ENCODE peak calls at places on chromosomes 13 and 19, in nine cellular contexts. W is MM.1S; O is H1; X is right lobe of liver; H is dorsolateral prefrontal cortex; N is DND-41; V is thoracic aorta; B is CD8-positive, alpha-beta T cell; C is left ventricle myocardium inferior. T is an unnamed sample.

GRCh38 chr13:26062853-26063444 is 11.1 kb upstream of the SHISA2 start:
- DNase-seq in W (peak; percentile 44), O (no peak), X (no peak), H (no peak), N (peak; percentile 72), V (no peak), B (peak; percentile 54), C (no peak), T (no peak)

GRCh38 chr19:13053761-13054604 is 48.7 kb downstream of the LYL1 start:
- DNase-seq in W (no peak), O (no peak), X (peak; percentile 72), H (no peak), N (no peak), V (no peak), B (no peak), C (peak; percentile 93), T (peak; percentile 83)

GRCh38 chr13:36101157-36101556 is 30.0 kb downstream of the DCLK1 start:
- DNase-seq in W (no peak), O (no peak), X (no peak), H (no peak), N (no peak), V (no peak), B (no peak), C (no peak), T (no peak)

GRCh38 chr13:35767256-35767981 is 290.9 kb upstream of the MAB21L1 start:
- DNase-seq in W (no peak), O (no peak), X (no peak), H (no peak), N (no peak), V (no peak), B (no peak), C (no peak), T (no peak)

GRCh38 chr13:107669356-107669755 is 546.0 kb downstream of the LIG4 start:
- DNase-seq in W (no peak), O (no peak), X (no peak), H (no peak), N (no peak), V (no peak), B (no peak), C (no peak), T (no peak)

GRCh38 chr13:94901070-94901469 is 188.7 kb upstream of the SOX21 start:
- DNase-seq in W (no peak), O (no peak), X (no peak), H (no peak), N (no peak), V (no peak), B (no peak), C (no peak), T (no peak)

GRCh38 chr13:33744589-33745369 is 73.2 kb upstream of the RFC3 start:
- DNase-seq in W (no peak), O (no peak), X (no peak), H (no peak), N (no peak), V (no peak), B (no peak), C (no peak), T (no peak)

GRCh38 chr13:85236431-85236830 is 562.8 kb downstream of the SLITRK6 start:
- DNase-seq in W (no peak), O (no peak), X (no peak), H (no peak), N (no peak), V (no peak), B (no peak), C (no peak), T (no peak)

GRCh38 chr19:5314012-5314906 is 26.4 kb downstream of the PTPRS start:
- DNase-seq in W (no peak), O (no peak), X (no peak), H (no peak), N (no peak), V (no peak), B (no peak), C (no peak), T (no peak)

GRCh38 chr19:18414504-18415176 is 4.6 kb upstream of the SSBP4 start:
- DNase-seq in W (no peak), O (no peak), X (peak; percentile 86), H (no peak), N (no peak), V (no peak), B (no peak), C (peak; percentile 31), T (no peak)

GRCh38 chr19:720691-721160 is 12.0 kb downstream of the PALM start:
- DNase-seq in W (no peak), O (peak; percentile 68), X (no peak), H (peak; percentile 71), N (no peak), V (no peak), B (no peak), C (no peak), T (peak; percentile 84)

GRCh38 chr19:12840091-12841079 is 2.1 kb downstream of the MAST1 start:
- DNase-seq in W (peak; percentile 31), O (peak; percentile 100), X (no peak), H (peak; percentile 82), N (peak; percentile 44), V (no peak), B (no peak), C (peak; percentile 25), T (no peak)

GRCh38 chr19:51799311-51799997 is 4.5 kb downstream of the FPR3 start:
- DNase-seq in W (no peak), O (no peak), X (peak; percentile 75), H (peak; percentile 85), N (no peak), V (peak; percentile 71), B (no peak), C (peak; percentile 89), T (peak; percentile 67)

GRCh38 chr19:17582613-17583012 is 27.2 kb downstream of the COLGALT1 start:
- DNase-seq in W (no peak), O (no peak), X (no peak), H (no peak), N (no peak), V (no peak), B (no peak), C (no peak), T (no peak)

GRCh38 chr19:11018743-11019142 is 57.9 kb downstream of the SMARCA4 start:
- DNase-seq in W (no peak), O (no peak), X (no peak), H (no peak), N (no peak), V (no peak), B (no peak), C (no peak), T (no peak)

GRCh38 chr13:97621025-97621424 is 187.1 kb downstream of the RAP2A start:
- DNase-seq in W (no peak), O (no peak), X (no peak), H (no peak), N (no peak), V (no peak), B (no peak), C (no peak), T (no peak)

GRCh38 chr19:2867025-2867991 is at the start of gene ZNF556:
- DNase-seq in W (peak; percentile 75), O (no peak), X (no peak), H (no peak), N (peak; percentile 32), V (no peak), B (no peak), C (no peak), T (peak; percentile 94)

GRCh38 chr19:38736413-38737280 is 7.6 kb downstream of the CAPN12 start:
- DNase-seq in W (no peak), O (peak; percentile 91), X (peak; percentile 77), H (no peak), N (peak; percentile 27), V (no peak), B (peak; percentile 67), C (no peak), T (no peak)

DNA sequence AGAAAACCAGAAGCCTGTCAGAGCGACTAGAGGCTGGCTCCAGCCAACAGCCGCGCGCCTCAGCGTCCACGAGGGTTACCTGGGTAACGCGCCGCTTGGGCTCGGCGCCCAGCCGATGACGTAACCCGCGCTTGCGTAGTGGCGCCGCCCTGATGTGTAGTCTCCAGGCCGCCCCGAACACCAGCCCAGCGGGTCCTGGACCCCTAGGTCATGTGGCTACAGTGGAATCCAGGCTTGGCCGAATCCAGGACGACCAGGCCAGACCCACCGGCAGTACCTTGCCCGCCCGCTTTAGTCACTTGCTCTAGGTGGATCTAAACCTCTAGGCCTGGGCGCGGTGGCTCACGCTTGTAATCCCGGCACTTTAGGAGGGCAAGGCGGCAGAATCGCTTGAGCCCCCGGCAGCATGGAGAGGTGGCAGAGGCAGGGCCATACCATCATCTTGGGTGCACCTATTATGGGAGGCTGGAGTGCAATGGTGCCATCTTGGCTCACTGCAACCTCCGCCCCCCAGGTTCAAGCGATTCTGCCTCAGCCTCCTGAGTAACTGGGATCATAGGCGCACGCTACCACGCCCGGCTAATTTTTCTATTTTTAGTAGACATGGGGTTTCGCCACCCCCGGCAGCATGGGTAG is 7.2 kb upstream of the ZNF606 start:
- DNase-seq in W (no peak), O (no peak), X (peak; percentile 84), H (peak; percentile 93), N (peak; percentile 88), V (peak; percentile 26), B (peak; percentile 62), C (peak; percentile 85), T (peak; percentile 91)
- H3K27ac ChIP-seq in W (no peak overlapping the region), O (no peak overlapping the region), X (no peak overlapping the region), H (peak overlapping the region; percentile 98), N (peak overlapping the region; percentile 81), V (no peak overlapping the region), B (peak overlapping the region; percentile 43), C (peak overlapping the region; percentile 84), T (peak overlapping the region; percentile 78)

GRCh38 chr19:48111280-48111679 is 663 bp upstream of the PLA2G4C start:
- DNase-seq in W (no peak), O (no peak), X (no peak), H (no peak), N (no peak), V (no peak), B (no peak), C (no peak), T (no peak)
- H3K27ac ChIP-seq in W (peak overlapping the region; percentile 70), O (no peak overlapping the region), X (peak overlapping the region; percentile 88), H (peak overlapping the region; percentile 99), N (no peak overlapping the region), V (peak overlapping the region; percentile 94), B (no peak overlapping the region), C (peak overlapping the region; percentile 96), T (peak overlapping the region; percentile 97)

DNA sequence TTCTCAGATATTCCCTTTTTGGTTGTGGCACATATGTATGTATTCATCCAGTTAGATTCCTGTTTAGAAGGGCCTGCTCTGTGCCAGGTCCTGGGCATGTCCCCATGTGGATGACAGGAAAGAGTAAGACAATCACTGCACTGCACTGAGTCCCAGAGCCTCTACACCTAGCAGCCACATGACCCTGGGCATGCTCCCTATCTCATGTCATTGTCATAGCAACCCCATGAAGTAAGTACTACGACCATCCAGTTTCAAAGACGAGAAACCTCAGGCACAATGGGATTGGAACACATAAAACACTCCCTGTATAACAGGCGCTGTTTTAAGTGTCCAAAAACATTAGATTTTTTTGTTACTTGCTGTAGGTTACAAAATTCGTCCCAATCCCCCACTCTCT is 594.4 kb downstream of the UQCRFS1 start:
- DNase-seq in W (no peak), O (no peak), X (no peak), H (no peak), N (no peak), V (no peak), B (no peak), C (no peak), T (no peak)
- H3K27ac ChIP-seq in W (no peak overlapping the region), O (no peak overlapping the region), X (no peak overlapping the region), H (no peak overlapping the region), N (peak overlapping the region; percentile 93), V (no peak overlapping the region), B (no peak overlapping the region), C (no peak overlapping the region), T (no peak overlapping the region)

DNA sequence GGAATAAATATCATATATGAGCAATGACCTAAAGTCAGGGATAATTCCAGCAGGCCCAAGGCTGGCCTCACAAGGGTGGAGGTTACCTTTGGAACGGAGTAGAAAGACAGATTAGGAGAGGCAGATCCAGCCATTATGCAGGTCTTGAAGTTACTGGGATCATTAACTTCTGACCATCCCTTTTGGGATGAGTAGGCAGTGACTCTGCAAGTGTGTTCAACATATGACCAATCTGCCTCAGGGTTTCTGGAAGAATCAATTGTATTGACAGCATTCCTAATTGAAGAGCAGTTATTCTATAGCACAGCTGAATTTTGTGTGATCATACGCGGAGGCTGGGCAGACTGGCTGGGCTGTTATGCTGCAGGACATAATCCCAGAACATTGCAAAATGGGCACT is 556.3 kb downstream of the EFNB2 start:
- DNase-seq in W (no peak), O (no peak), X (no peak), H (no peak), N (no peak), V (no peak), B (no peak), C (no peak), T (no peak)
- H3K27ac ChIP-seq in W (no peak overlapping the region), O (no peak overlapping the region), X (no peak overlapping the region), H (no peak overlapping the region), N (no peak overlapping the region), V (no peak overlapping the region), B (no peak overlapping the region), C (no peak overlapping the region), T (no peak overlapping the region)